ENCODE peak calls at places on chromosome 16, in four cellular contexts. K is HCT116, N is Panc1, W is K562. E is an unnamed sample.
A peak's percentile ranks its signal among the peaks of the same experiment; 100 is the strongest.

GRCh38 chr16:3292604-3293003 is 9.3 kb downstream of the ZNF263 start:
- DNase-seq in K (no peak), N (no peak), W (no peak), E (no peak)

GRCh38 chr16:1002399-1003161 is 21.0 kb downstream of the SOX8 start:
- DNase-seq in K (peak; percentile 85), N (peak; percentile 89), W (peak; percentile 75), E (peak; percentile 49)

GRCh38 chr16:12507366-12507765 is 296.3 kb downstream of the CPPED1 start:
- DNase-seq in K (no peak), N (no peak), W (no peak), E (no peak)

GRCh38 chr16:17224859-17225258 is 245.9 kb downstream of the XYLT1 start:
- DNase-seq in K (no peak), N (no peak), W (no peak), E (no peak)

GRCh38 chr16:88768041-88768876 is 16.8 kb downstream of the PIEZO1 start:
- DNase-seq in K (no peak), N (no peak), W (peak; percentile 59), E (no peak)

GRCh38 chr16:66728117-66728787 is 23.2 kb downstream of the DYNC1LI2 start:
- DNase-seq in K (peak; percentile 28), N (no peak), W (peak; percentile 58), E (peak; percentile 60)

GRCh38 chr16:11253009-11253994 is 2.7 kb downstream of the SOCS1 start:
- DNase-seq in K (no peak), N (no peak), W (peak; percentile 36), E (no peak)

GRCh38 chr16:88662222-88662842 is 559 bp downstream of the MVD start:
- DNase-seq in K (no peak), N (no peak), W (peak; percentile 54), E (no peak)

GRCh38 chr16:75246504-75247205 is 4.8 kb downstream of the BCAR1 start:
- DNase-seq in K (no peak), N (no peak), W (no peak), E (no peak)

GRCh38 chr16:2142942-2143868 is 5.2 kb upstream of the RAB26 start:
- DNase-seq in K (no peak), N (no peak), W (peak; percentile 43), E (no peak)

GRCh38 chr16:14301150-14302030 is 230.3 kb downstream of the MRTFB start:
- DNase-seq in K (no peak), N (no peak), W (peak; percentile 34), E (peak; percentile 49)

GRCh38 chr16:6571044-6571443 is 761.6 kb upstream of the RBFOX1 start:
- DNase-seq in K (no peak), N (no peak), W (no peak), E (no peak)

GRCh38 chr16:11168386-11169065 is 87.5 kb downstream of the SOCS1 start:
- DNase-seq in K (no peak), N (no peak), W (no peak), E (no peak)

GRCh38 chr16:49620158-49620867 is 235.6 kb downstream of the ZNF423 start:
- DNase-seq in K (peak; percentile 24), N (no peak), W (peak; percentile 73), E (peak; percentile 51)

GRCh38 chr16:62077998-62078397 is 41.8 kb upstream of the CDH8 start:
- DNase-seq in K (no peak), N (no peak), W (no peak), E (no peak)

GRCh38 chr16:1208239-1208830 is 16.7 kb downstream of the TPSG1 start:
- DNase-seq in K (no peak), N (no peak), W (no peak), E (no peak)

GRCh38 chr16:3080024-3080423 is 14.6 kb downstream of the IL32 start:
- DNase-seq in K (no peak), N (no peak), W (no peak), E (no peak)

GRCh38 chr16:69407702-69408323 is 16.6 kb upstream of the CYB5B start:
- DNase-seq in K (no peak), N (no peak), W (no peak), E (no peak)

GRCh38 chr16:75550211-75550662 is 5.8 kb downstream of the TMEM231 start:
- DNase-seq in K (no peak), N (no peak), W (no peak), E (peak; percentile 58)

GRCh38 chr16:67346328-67346727 is 19.7 kb downstream of the LRRC36 start:
- DNase-seq in K (no peak), N (peak; percentile 61), W (no peak), E (no peak)

GRCh38 chr16:53826658-53827057 is 122.7 kb downstream of the FTO start:
- DNase-seq in K (no peak), N (no peak), W (no peak), E (no peak)

GRCh38 chr16:6725634-6726331 is 606.9 kb upstream of the RBFOX1 start:
- DNase-seq in K (no peak), N (no peak), W (peak; percentile 11), E (no peak)

GRCh38 chr16:12513057-12513790 is 290.5 kb downstream of the CPPED1 start:
- DNase-seq in K (no peak), N (no peak), W (no peak), E (no peak)

GRCh38 chr16:73735018-73735417 is 561.6 kb upstream of the PSMD7 start:
- DNase-seq in K (no peak), N (peak; percentile 10), W (no peak), E (peak; percentile 8)

GRCh38 chr16:5571446-5571845 is 473.9 kb upstream of the EEF2KMT start:
- DNase-seq in K (no peak), N (no peak), W (no peak), E (no peak)

GRCh38 chr16:4879049-4879448 is 31.8 kb downstream of the UBN1 start:
- DNase-seq in K (no peak), N (no peak), W (no peak), E (no peak)

GRCh38 chr16:17404903-17405691 is 65.7 kb downstream of the XYLT1 start:
- DNase-seq in K (no peak), N (no peak), W (no peak), E (no peak)

GRCh38 chr16:73565263-73565662 is 517.3 kb upstream of the ZFHX3 start:
- DNase-seq in K (peak; percentile 15), N (no peak), W (no peak), E (peak; percentile 23)

GRCh38 chr16:85798283-85798776 is 1.0 kb downstream of the EMC8 start:
- DNase-seq in K (no peak), N (no peak), W (no peak), E (peak; percentile 77)

GRCh38 chr16:48408688-48409087 is 23.5 kb upstream of the SIAH1 start:
- DNase-seq in K (no peak), N (no peak), W (no peak), E (no peak)

GRCh38 chr16:10391339-10391738 is 5.5 kb downstream of the ATF7IP2 start:
- DNase-seq in K (no peak), N (no peak), W (no peak), E (no peak)

GRCh38 chr16:86018487-86018886 is 119.5 kb downstream of the IRF8 start:
- DNase-seq in K (no peak), N (no peak), W (no peak), E (no peak)

GRCh38 chr16:89655062-89655643 is 2.4 kb downstream of the CHMP1A start:
- DNase-seq in K (no peak), N (no peak), W (no peak), E (no peak)

GRCh38 chr16:47970291-47970931 is 185.4 kb downstream of the ABCC12 start:
- DNase-seq in K (no peak), N (no peak), W (peak; percentile 21), E (peak; percentile 34)

GRCh38 chr16:26809461-26809860 is 257.3 kb upstream of the C16orf82 start:
- DNase-seq in K (no peak), N (no peak), W (no peak), E (no peak)
- TF ChIP-seq TCF7L2 in K (no peak), N (no peak), W (no peak), E (no peak)

DNA sequence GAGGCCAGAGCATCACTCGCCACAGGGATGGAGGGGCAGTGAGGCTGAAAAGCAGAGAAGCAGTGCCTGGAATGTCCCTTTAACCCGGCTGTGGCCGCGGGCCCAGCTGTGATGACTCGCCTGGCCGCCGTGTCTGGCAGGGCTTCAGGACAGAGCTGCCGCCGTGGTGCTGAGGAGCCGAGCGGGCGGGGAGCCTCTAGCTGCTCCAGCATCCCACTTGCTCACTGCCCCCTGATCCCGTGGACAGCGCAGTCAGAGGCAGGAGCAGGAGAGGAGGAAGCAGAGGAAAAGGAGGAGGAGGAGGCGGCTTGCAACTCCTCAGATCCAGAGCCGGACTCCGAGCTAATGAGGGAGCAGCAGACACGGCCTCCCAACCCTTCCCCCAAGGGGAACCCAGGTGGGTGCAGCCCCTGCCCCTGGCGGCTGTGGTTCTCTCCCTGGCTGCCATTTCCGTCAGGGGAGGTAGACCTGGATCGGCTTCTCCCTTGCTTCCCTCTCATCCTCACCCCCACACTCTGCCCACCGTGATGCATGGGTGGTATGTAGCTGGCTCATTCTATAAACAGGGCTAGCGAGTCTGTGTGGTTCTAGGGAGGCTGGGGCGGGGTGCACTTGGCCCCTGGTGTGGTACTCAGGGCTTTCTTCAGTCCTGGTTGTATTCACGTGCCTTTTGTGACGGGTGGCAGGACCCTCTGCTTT is 165.7 kb downstream of the CMIP start:
- DNase-seq in K (no peak), N (no peak), W (no peak), E (no peak)
- TF ChIP-seq TCF7L2 in K (no peak), N (no peak), W (no peak), E (no peak)

DNA sequence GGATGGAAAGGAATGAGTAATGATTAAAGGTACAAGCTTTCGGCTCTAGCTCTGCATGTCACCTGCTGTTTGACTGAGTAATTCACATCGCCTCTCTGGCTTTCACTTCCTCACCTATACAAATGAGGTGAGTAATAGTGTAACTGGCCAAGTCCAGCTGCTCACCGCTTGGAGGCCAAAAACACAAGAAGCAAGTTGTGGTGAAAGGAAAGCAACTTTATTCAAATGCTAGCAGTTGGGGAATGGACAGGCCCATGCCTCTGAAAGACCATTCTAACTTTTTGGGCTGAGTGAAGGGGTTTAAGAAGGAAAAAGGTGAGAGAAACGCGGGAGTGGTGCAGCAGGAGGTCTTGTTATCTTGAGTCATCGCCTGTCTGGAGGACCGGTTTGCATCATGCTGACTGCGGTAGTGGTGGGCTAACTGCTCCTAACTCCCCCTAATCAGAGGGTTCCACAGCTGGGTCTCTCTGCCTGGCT is 45.7 kb upstream of the CSNK2A2 start:
- DNase-seq in K (no peak), N (no peak), W (no peak), E (no peak)
- TF ChIP-seq TCF7L2 in K (no peak), N (no peak), W (no peak), E (no peak)

GRCh38 chr16:57688987-57689771 is 5.4 kb upstream of the DRC7 start:
- DNase-seq in K (no peak), N (no peak), W (no peak), E (no peak)
- TF ChIP-seq TCF7L2 in K (no peak), N (no peak), W (no peak), E (no peak)

GRCh38 chr16:46885960-46886763 is 2.0 kb downstream of the GPT2 start:
- DNase-seq in K (no peak), N (no peak), W (no peak), E (no peak)
- TF ChIP-seq TCF7L2 in K (no peak), N (no peak), W (no peak), E (no peak)

DNA sequence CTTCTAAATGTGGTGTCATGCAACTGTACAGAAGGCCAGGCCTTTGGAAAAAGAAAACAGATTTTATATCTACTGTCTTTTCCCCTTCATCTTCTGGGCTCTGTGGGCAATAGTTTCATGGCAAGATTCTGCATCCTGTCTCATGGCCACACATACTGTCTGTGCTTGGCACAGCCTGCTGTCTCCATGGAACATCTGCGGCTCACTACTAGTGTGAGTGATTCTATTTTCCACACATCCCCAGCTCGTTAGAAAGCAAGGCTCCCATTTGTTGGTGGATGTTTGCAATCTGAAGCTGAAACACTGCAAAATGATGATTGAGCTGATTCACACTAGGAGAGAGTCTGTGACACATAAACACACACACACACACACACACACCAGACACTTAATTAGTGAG is 32.4 kb downstream of the CACNG3 start:
- DNase-seq in K (no peak), N (no peak), W (no peak), E (no peak)
- TF ChIP-seq TCF7L2 in K (no peak), N (no peak), W (no peak), E (no peak)